ENCODE peak calls at places on chromosomes 1 and 21, in ten cellular contexts. One of them, this sample, is unnamed.

GRCh38 chr1:4698911-4699310 is 44.5 kb downstream of the AJAP1 start:
- DNase-seq in K562: no peak
- DNase-seq in ovary: no peak
- DNase-seq in neuronal stem cell: no peak
- DNase-seq in tibial nerve: no peak
- DNase-seq in fibroblast of lung: no peak
- DNase-seq in heart left ventricle: no peak
- DNase-seq in psoas muscle: no peak
- DNase-seq in sigmoid colon: no peak
- DNase-seq in CD4-positive, alpha-beta memory T cell: no peak
- DNase-seq in this sample: no peak

GRCh38 chr1:44249543-44249942 is 36.3 kb downstream of the DMAP1 start:
- DNase-seq in K562: peak; percentile 49
- DNase-seq in ovary: peak; percentile 73
- DNase-seq in neuronal stem cell: no peak
- DNase-seq in tibial nerve: no peak
- DNase-seq in fibroblast of lung: peak; percentile 5
- DNase-seq in heart left ventricle: peak; percentile 33
- DNase-seq in psoas muscle: no peak
- DNase-seq in sigmoid colon: peak; percentile 71
- DNase-seq in CD4-positive, alpha-beta memory T cell: no peak
- DNase-seq in this sample: peak; percentile 42

GRCh38 chr21:22795091-22795490 is 1796.9 kb downstream of the NCAM2 start:
- DNase-seq in K562: no peak
- DNase-seq in ovary: no peak
- DNase-seq in neuronal stem cell: no peak
- DNase-seq in tibial nerve: no peak
- DNase-seq in fibroblast of lung: no peak
- DNase-seq in heart left ventricle: no peak
- DNase-seq in psoas muscle: no peak
- DNase-seq in sigmoid colon: no peak
- DNase-seq in CD4-positive, alpha-beta memory T cell: no peak
- DNase-seq in this sample: no peak

GRCh38 chr21:29117372-29117955 is 13.0 kb upstream of the MAP3K7CL start:
- DNase-seq in K562: no peak
- DNase-seq in ovary: no peak
- DNase-seq in neuronal stem cell: no peak
- DNase-seq in tibial nerve: no peak
- DNase-seq in fibroblast of lung: no peak
- DNase-seq in heart left ventricle: no peak
- DNase-seq in psoas muscle: no peak
- DNase-seq in sigmoid colon: no peak
- DNase-seq in CD4-positive, alpha-beta memory T cell: no peak
- DNase-seq in this sample: no peak

GRCh38 chr1:172818841-172819527 is 160.1 kb downstream of the FASLG start:
- DNase-seq in K562: no peak
- DNase-seq in ovary: no peak
- DNase-seq in neuronal stem cell: no peak
- DNase-seq in tibial nerve: no peak
- DNase-seq in fibroblast of lung: peak; percentile 53
- DNase-seq in heart left ventricle: no peak
- DNase-seq in psoas muscle: no peak
- DNase-seq in sigmoid colon: no peak
- DNase-seq in CD4-positive, alpha-beta memory T cell: peak; percentile 12
- DNase-seq in this sample: no peak

GRCh38 chr1:40014812-40015594 is 25.5 kb upstream of the CAP1 start:
- DNase-seq in K562: no peak
- DNase-seq in ovary: no peak
- DNase-seq in neuronal stem cell: no peak
- DNase-seq in tibial nerve: no peak
- DNase-seq in fibroblast of lung: peak; percentile 78
- DNase-seq in heart left ventricle: no peak
- DNase-seq in psoas muscle: no peak
- DNase-seq in sigmoid colon: no peak
- DNase-seq in CD4-positive, alpha-beta memory T cell: no peak
- DNase-seq in this sample: no peak

GRCh38 chr1:93874025-93874651 is 4.9 kb downstream of the DNTTIP2 start:
- DNase-seq in K562: no peak
- DNase-seq in ovary: no peak
- DNase-seq in neuronal stem cell: peak; percentile 12
- DNase-seq in tibial nerve: no peak
- DNase-seq in fibroblast of lung: peak; percentile 55
- DNase-seq in heart left ventricle: no peak
- DNase-seq in psoas muscle: no peak
- DNase-seq in sigmoid colon: no peak
- DNase-seq in CD4-positive, alpha-beta memory T cell: peak; percentile 40
- DNase-seq in this sample: no peak

GRCh38 chr1:2204384-2205190 is 10.0 kb upstream of the FAAP20 start:
- DNase-seq in K562: peak; percentile 99
- DNase-seq in ovary: peak; percentile 91
- DNase-seq in neuronal stem cell: peak; percentile 81
- DNase-seq in tibial nerve: peak; percentile 66
- DNase-seq in fibroblast of lung: peak; percentile 51
- DNase-seq in heart left ventricle: peak; percentile 89
- DNase-seq in psoas muscle: peak; percentile 83
- DNase-seq in sigmoid colon: peak; percentile 94
- DNase-seq in CD4-positive, alpha-beta memory T cell: no peak
- DNase-seq in this sample: peak; percentile 89

DNA sequence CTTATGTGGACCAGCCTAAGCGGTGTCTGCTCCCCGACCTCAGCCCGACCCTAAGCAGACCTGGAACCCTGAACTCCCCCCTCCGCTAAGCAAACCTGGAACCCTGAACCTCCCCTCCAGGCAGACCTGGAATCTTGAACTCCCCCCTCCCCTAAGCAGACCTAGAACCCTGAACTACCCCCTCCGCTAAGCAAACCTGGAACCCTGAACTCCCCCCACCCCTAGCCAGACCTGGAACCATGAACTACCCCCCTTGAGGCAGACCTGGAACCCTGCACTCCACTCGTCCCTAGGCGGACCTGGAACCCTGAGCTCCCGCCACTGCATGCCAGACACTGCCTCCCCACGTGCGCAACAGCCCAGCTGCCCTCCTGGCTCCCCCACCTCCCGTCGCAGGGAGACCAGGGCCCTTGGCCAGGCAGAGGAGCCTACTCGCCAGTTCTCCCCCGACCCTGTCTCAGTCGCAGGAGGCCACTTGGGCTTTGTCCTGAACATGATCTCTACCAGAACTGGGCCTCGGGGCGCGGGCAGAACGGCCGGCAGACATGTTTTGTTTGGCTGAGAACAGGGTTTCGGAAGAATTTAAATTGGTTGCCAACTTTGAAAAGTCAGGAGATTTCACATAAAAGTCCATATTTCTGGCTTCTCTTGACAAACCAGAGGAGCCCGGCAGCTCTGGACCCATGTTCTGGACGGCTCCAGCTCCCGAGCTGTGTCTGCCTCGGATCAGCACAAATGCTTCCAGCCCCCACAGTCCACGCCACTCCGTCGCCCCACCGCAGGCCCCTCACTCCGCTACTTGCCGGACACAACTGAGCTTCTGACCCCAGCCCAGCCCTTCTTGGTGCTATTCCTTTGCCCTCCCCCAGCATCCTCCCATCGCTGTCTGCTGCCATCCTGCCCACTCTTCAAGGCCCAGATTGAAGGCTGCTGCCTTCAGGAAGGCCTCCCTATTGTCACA is 9.3 kb upstream of the PLEKHG5 start:
- DNase-seq in K562: no peak
- DNase-seq in ovary: peak; percentile 52
- DNase-seq in neuronal stem cell: no peak
- DNase-seq in tibial nerve: no peak
- DNase-seq in fibroblast of lung: no peak
- DNase-seq in heart left ventricle: no peak
- DNase-seq in psoas muscle: no peak
- DNase-seq in sigmoid colon: peak; percentile 61
- DNase-seq in CD4-positive, alpha-beta memory T cell: no peak
- DNase-seq in this sample: no peak
- H3K4me1 ChIP-seq in K562: no peaks in the 10 kb centered on the region
- H3K4me1 ChIP-seq in ovary: peaks cover 17% of the 10 kb centered on the region
- H3K4me1 ChIP-seq in neuronal stem cell: peaks cover 16% of the 10 kb centered on the region
- H3K4me1 ChIP-seq in tibial nerve: peaks cover 89% of the 10 kb centered on the region
- H3K4me1 ChIP-seq in fibroblast of lung: no peaks in the 10 kb centered on the region
- H3K4me1 ChIP-seq in heart left ventricle: peaks cover 52% of the 10 kb centered on the region
- H3K4me1 ChIP-seq in psoas muscle: peaks cover 22% of the 10 kb centered on the region
- H3K4me1 ChIP-seq in sigmoid colon: peaks cover 17% of the 10 kb centered on the region
- H3K4me1 ChIP-seq in CD4-positive, alpha-beta memory T cell: peaks cover 13% of the 10 kb centered on the region
- H3K4me1 ChIP-seq in this sample: peaks cover 4% of the 10 kb centered on the region

GRCh38 chr1:234929369-234929768 is 199.3 kb downstream of the TOMM20 start:
- DNase-seq in K562: no peak
- DNase-seq in ovary: no peak
- DNase-seq in neuronal stem cell: no peak
- DNase-seq in tibial nerve: no peak
- DNase-seq in fibroblast of lung: no peak
- DNase-seq in heart left ventricle: no peak
- DNase-seq in psoas muscle: no peak
- DNase-seq in sigmoid colon: no peak
- DNase-seq in CD4-positive, alpha-beta memory T cell: no peak
- DNase-seq in this sample: no peak
- H3K4me1 ChIP-seq in K562: no peaks in the 10 kb centered on the region
- H3K4me1 ChIP-seq in ovary: peaks cover 5% of the 10 kb centered on the region
- H3K4me1 ChIP-seq in neuronal stem cell: peaks cover 38% of the 10 kb centered on the region
- H3K4me1 ChIP-seq in tibial nerve: peaks cover 45% of the 10 kb centered on the region
- H3K4me1 ChIP-seq in fibroblast of lung: peaks cover 21% of the 10 kb centered on the region
- H3K4me1 ChIP-seq in heart left ventricle: peaks cover 35% of the 10 kb centered on the region
- H3K4me1 ChIP-seq in psoas muscle: peaks cover 29% of the 10 kb centered on the region
- H3K4me1 ChIP-seq in sigmoid colon: peaks cover 26% of the 10 kb centered on the region
- H3K4me1 ChIP-seq in CD4-positive, alpha-beta memory T cell: peaks cover 53% of the 10 kb centered on the region
- H3K4me1 ChIP-seq in this sample: no peaks in the 10 kb centered on the region

GRCh38 chr21:36323032-36323431 is 3.0 kb downstream of the MORC3 start:
- DNase-seq in K562: no peak
- DNase-seq in ovary: no peak
- DNase-seq in neuronal stem cell: no peak
- DNase-seq in tibial nerve: no peak
- DNase-seq in fibroblast of lung: no peak
- DNase-seq in heart left ventricle: no peak
- DNase-seq in psoas muscle: no peak
- DNase-seq in sigmoid colon: no peak
- DNase-seq in CD4-positive, alpha-beta memory T cell: no peak
- DNase-seq in this sample: no peak

GRCh38 chr21:36321325-36322082 is 1.5 kb downstream of the MORC3 start:
- DNase-seq in K562: peak; percentile 23
- DNase-seq in ovary: peak; percentile 32
- DNase-seq in neuronal stem cell: peak; percentile 9
- DNase-seq in tibial nerve: no peak
- DNase-seq in fibroblast of lung: peak; percentile 41
- DNase-seq in heart left ventricle: no peak
- DNase-seq in psoas muscle: no peak
- DNase-seq in sigmoid colon: no peak
- DNase-seq in CD4-positive, alpha-beta memory T cell: peak; percentile 21
- DNase-seq in this sample: peak; percentile 9

GRCh38 chr21:36319767-36320420 is at the start of gene MORC3:
- DNase-seq in K562: peak; percentile 99
- DNase-seq in ovary: peak; percentile 99
- DNase-seq in neuronal stem cell: peak; percentile 98
- DNase-seq in tibial nerve: peak; percentile 95
- DNase-seq in fibroblast of lung: peak; percentile 99
- DNase-seq in heart left ventricle: peak; percentile 97
- DNase-seq in psoas muscle: peak; percentile 97
- DNase-seq in sigmoid colon: peak; percentile 98
- DNase-seq in CD4-positive, alpha-beta memory T cell: peak; percentile 97
- DNase-seq in this sample: peak; percentile 97

GRCh38 chr21:36320421-36321324 is 676 bp downstream of the MORC3 start:
- DNase-seq in K562: no peak
- DNase-seq in ovary: peak; percentile 82
- DNase-seq in neuronal stem cell: peak; percentile 61
- DNase-seq in tibial nerve: peak; percentile 42
- DNase-seq in fibroblast of lung: peak; percentile 67
- DNase-seq in heart left ventricle: peak; percentile 73
- DNase-seq in psoas muscle: peak; percentile 71
- DNase-seq in sigmoid colon: peak; percentile 82
- DNase-seq in CD4-positive, alpha-beta memory T cell: peak; percentile 45
- DNase-seq in this sample: no peak

GRCh38 chr21:36322083-36322424 is 2.1 kb downstream of the MORC3 start:
- DNase-seq in K562: no peak
- DNase-seq in ovary: no peak
- DNase-seq in neuronal stem cell: no peak
- DNase-seq in tibial nerve: no peak
- DNase-seq in fibroblast of lung: no peak
- DNase-seq in heart left ventricle: no peak
- DNase-seq in psoas muscle: no peak
- DNase-seq in sigmoid colon: no peak
- DNase-seq in CD4-positive, alpha-beta memory T cell: no peak
- DNase-seq in this sample: no peak
- H3K4me1 ChIP-seq in K562: peaks cover 10% of the 10 kb centered on the region
- H3K4me1 ChIP-seq in ovary: peaks cover 8% of the 10 kb centered on the region
- H3K4me1 ChIP-seq in neuronal stem cell: peaks cover 4% of the 10 kb centered on the region
- H3K4me1 ChIP-seq in tibial nerve: peaks cover 45% of the 10 kb centered on the region
- H3K4me1 ChIP-seq in fibroblast of lung: no peaks in the 10 kb centered on the region
- H3K4me1 ChIP-seq in heart left ventricle: peaks cover 23% of the 10 kb centered on the region
- H3K4me1 ChIP-seq in psoas muscle: peaks cover 41% of the 10 kb centered on the region
- H3K4me1 ChIP-seq in sigmoid colon: peaks cover 44% of the 10 kb centered on the region
- H3K4me1 ChIP-seq in CD4-positive, alpha-beta memory T cell: peaks cover 40% of the 10 kb centered on the region
- H3K4me1 ChIP-seq in this sample: no peaks in the 10 kb centered on the region

GRCh38 chr1:25021586-25022215 is 91.6 kb upstream of the RUNX3 start:
- DNase-seq in K562: no peak
- DNase-seq in ovary: no peak
- DNase-seq in neuronal stem cell: no peak
- DNase-seq in tibial nerve: no peak
- DNase-seq in fibroblast of lung: no peak
- DNase-seq in heart left ventricle: no peak
- DNase-seq in psoas muscle: no peak
- DNase-seq in sigmoid colon: no peak
- DNase-seq in CD4-positive, alpha-beta memory T cell: no peak
- DNase-seq in this sample: no peak

GRCh38 chr1:25023190-25023578 is 93.1 kb upstream of the RUNX3 start:
- DNase-seq in K562: no peak
- DNase-seq in ovary: no peak
- DNase-seq in neuronal stem cell: no peak
- DNase-seq in tibial nerve: no peak
- DNase-seq in fibroblast of lung: no peak
- DNase-seq in heart left ventricle: no peak
- DNase-seq in psoas muscle: no peak
- DNase-seq in sigmoid colon: no peak
- DNase-seq in CD4-positive, alpha-beta memory T cell: no peak
- DNase-seq in this sample: no peak

GRCh38 chr1:25020851-25021585 is 90.9 kb upstream of the RUNX3 start:
- DNase-seq in K562: no peak
- DNase-seq in ovary: no peak
- DNase-seq in neuronal stem cell: no peak
- DNase-seq in tibial nerve: no peak
- DNase-seq in fibroblast of lung: no peak
- DNase-seq in heart left ventricle: no peak
- DNase-seq in psoas muscle: no peak
- DNase-seq in sigmoid colon: no peak
- DNase-seq in CD4-positive, alpha-beta memory T cell: no peak
- DNase-seq in this sample: no peak

GRCh38 chr1:25023826-25024225 is 93.8 kb upstream of the RUNX3 start:
- DNase-seq in K562: no peak
- DNase-seq in ovary: no peak
- DNase-seq in neuronal stem cell: no peak
- DNase-seq in tibial nerve: no peak
- DNase-seq in fibroblast of lung: no peak
- DNase-seq in heart left ventricle: no peak
- DNase-seq in psoas muscle: no peak
- DNase-seq in sigmoid colon: no peak
- DNase-seq in CD4-positive, alpha-beta memory T cell: no peak
- DNase-seq in this sample: no peak

DNA sequence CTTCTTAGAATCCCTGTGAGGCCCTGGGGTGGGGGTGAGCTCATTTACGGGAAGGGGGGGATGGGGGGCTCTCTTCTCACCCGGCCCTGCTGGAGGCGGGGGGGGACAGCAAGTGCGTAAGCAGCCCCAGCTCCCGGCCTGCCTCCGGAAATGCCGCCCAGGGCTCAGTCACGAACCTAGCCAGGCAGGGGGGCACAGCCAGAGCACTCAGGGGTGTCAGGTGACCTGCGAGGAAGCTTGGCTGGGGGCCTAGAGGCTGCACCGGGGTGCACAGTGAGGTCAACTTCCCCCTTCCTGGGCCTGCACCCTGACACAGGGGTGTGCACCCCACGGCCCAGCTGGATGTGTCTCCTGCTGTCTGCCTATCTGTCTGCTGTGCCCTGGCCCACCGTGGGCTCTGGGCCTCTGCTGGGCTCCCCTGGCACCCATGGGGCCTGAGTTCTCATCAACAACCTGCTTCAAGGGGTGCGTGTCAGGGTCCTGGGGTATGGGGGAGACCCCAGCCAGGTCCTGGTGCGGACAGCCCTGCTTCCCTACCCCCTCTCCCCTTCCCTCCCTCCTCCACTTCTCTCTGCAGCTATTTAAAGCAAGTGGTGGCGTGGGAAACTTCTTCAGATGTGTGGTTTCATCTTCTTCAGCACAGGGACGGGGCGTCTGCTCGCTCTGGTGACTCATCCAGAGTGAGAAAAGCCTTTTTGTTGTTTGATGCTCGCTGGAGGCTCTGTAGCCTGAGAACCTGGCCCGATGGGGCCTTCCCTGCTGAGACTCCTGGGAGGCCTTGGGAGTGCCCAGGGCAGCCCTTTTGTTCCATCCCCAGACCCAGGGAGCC is 92.5 kb upstream of the RUNX3 start:
- DNase-seq in K562: no peak
- DNase-seq in ovary: no peak
- DNase-seq in neuronal stem cell: no peak
- DNase-seq in tibial nerve: peak; percentile 27
- DNase-seq in fibroblast of lung: peak; percentile 77
- DNase-seq in heart left ventricle: peak; percentile 74
- DNase-seq in psoas muscle: peak; percentile 53
- DNase-seq in sigmoid colon: peak; percentile 83
- DNase-seq in CD4-positive, alpha-beta memory T cell: peak; percentile 95
- DNase-seq in this sample: no peak
- H3K4me1 ChIP-seq in K562: peaks cover 14% of the 10 kb centered on the region
- H3K4me1 ChIP-seq in ovary: no peaks in the 10 kb centered on the region
- H3K4me1 ChIP-seq in neuronal stem cell: peaks cover 19% of the 10 kb centered on the region
- H3K4me1 ChIP-seq in tibial nerve: peaks cover 12% of the 10 kb centered on the region
- H3K4me1 ChIP-seq in fibroblast of lung: peaks cover 3% of the 10 kb centered on the region
- H3K4me1 ChIP-seq in heart left ventricle: peaks cover 9% of the 10 kb centered on the region
- H3K4me1 ChIP-seq in psoas muscle: no peaks in the 10 kb centered on the region
- H3K4me1 ChIP-seq in sigmoid colon: peaks cover 21% of the 10 kb centered on the region
- H3K4me1 ChIP-seq in CD4-positive, alpha-beta memory T cell: peaks cover 74% of the 10 kb centered on the region
- H3K4me1 ChIP-seq in this sample: no peaks in the 10 kb centered on the region

This sample was measured in BE2C.